ENCODE peak calls at places on chromosomes 5 and 9, in nine cellular contexts. J, Q, V, B, U, P, E, D and X are unnamed samples.

GRCh38 chr5:153654892-153655520 is 164.5 kb downstream of the GRIA1 start:
- DNase-seq in U (no peak), D (no peak), B (no peak), E (no peak), J (no peak), P (no peak), V (no peak), Q (no peak), X (no peak)

GRCh38 chr9:1400983-1401382 is 350.8 kb downstream of the DMRT2 start:
- DNase-seq in U (no peak), P (no peak), D (peak; percentile 12), B (no peak), V (no peak), Q (no peak), J (no peak), E (no peak), X (no peak)

GRCh38 chr9:135514342-135515082 is 6.7 kb upstream of the LCN1 start:
- DNase-seq in J (no peak), D (no peak), V (no peak), Q (no peak), B (no peak), P (no peak), U (no peak), E (peak; percentile 2), X (no peak)

GRCh38 chr5:107352576-107352975 is 318.2 kb downstream of the EFNA5 start:
- DNase-seq in V (no peak), D (no peak), J (no peak), B (no peak), Q (no peak), P (no peak), U (no peak), E (no peak), X (no peak)

GRCh38 chr5:100706796-100707195 is 171.6 kb downstream of the FAM174A start:
- DNase-seq in V (no peak), Q (no peak), P (peak; percentile 17), D (peak; percentile 4), B (no peak), J (no peak), E (no peak), U (no peak), X (no peak)

GRCh38 chr5:127031863-127032232 is 1.5 kb upstream of the MARCHF3 start:
- DNase-seq in B (no peak), Q (no peak), E (no peak), U (no peak), V (no peak), D (no peak), P (no peak), J (no peak), X (no peak)

GRCh38 chr5:9284272-9284671 is 261.6 kb downstream of the SEMA5A start:
- DNase-seq in V (no peak), U (no peak), J (no peak), B (no peak), D (no peak), Q (no peak), P (no peak), E (no peak), X (no peak)

GRCh38 chr5:151699071-151699901 is 12.6 kb upstream of the SPARC start:
- DNase-seq in B (peak; percentile 65), E (peak; percentile 27), V (no peak), P (no peak), Q (peak; percentile 84), J (peak; percentile 75), D (no peak), U (no peak), X (no peak)

GRCh38 chr5:111170279-111170678 is 53.9 kb upstream of the CAMK4 start:
- DNase-seq in Q (no peak), J (no peak), U (no peak), P (no peak), D (no peak), B (no peak), V (no peak), E (no peak), X (no peak)

GRCh38 chr5:142862585-142862984 is 92.4 kb downstream of the ARHGAP26 start:
- DNase-seq in V (no peak), D (no peak), E (no peak), P (no peak), U (no peak), Q (no peak), J (no peak), B (no peak), X (no peak)

GRCh38 chr9:135910197-135910596 is 2.9 kb upstream of the CAMSAP1 start:
- DNase-seq in Q (no peak), E (no peak), D (no peak), B (no peak), U (no peak), P (no peak), J (no peak), V (no peak), X (no peak)

GRCh38 chr5:582936-583635 is 29.1 kb upstream of the CEP72 start:
- DNase-seq in E (peak; percentile 21), J (no peak), Q (no peak), P (no peak), U (no peak), V (no peak), B (no peak), D (no peak), X (no peak)

GRCh38 chr5:131413605-131414559 is 150.0 kb downstream of the CDC42SE2 start:
- DNase-seq in E (no peak), U (no peak), J (no peak), D (peak; percentile 41), Q (no peak), V (no peak), P (no peak), B (no peak), X (no peak)

GRCh38 chr5:96816430-96816939 is 8.7 kb upstream of the ERAP1 start:
- DNase-seq in V (no peak), P (no peak), B (no peak), J (no peak), D (peak; percentile 90), E (no peak), Q (no peak), U (no peak), X (no peak)

GRCh38 chr5:59810041-59810440 is 83.5 kb downstream of the PDE4D start:
- DNase-seq in U (peak; percentile 78), D (peak; percentile 43), J (peak; percentile 68), B (peak; percentile 50), E (peak; percentile 76), Q (peak; percentile 81), P (no peak), V (peak; percentile 70), X (peak; percentile 63)

GRCh38 chr9:98364042-98364441 is 108.6 kb upstream of the TBC1D2 start:
- DNase-seq in E (no peak), B (no peak), D (no peak), P (no peak), U (no peak), J (no peak), V (no peak), Q (no peak), X (no peak)

GRCh38 chr9:76583256-76583655 is 124.3 kb downstream of the GCNT1 start:
- DNase-seq in U (no peak), V (no peak), P (no peak), D (no peak), Q (no peak), B (no peak), E (no peak), J (no peak), X (no peak)
- H3K27ac ChIP-seq in U (no peak overlapping the region), V (no peak overlapping the region), P (no peak overlapping the region), D (no peak overlapping the region), Q (no peak overlapping the region), B (no peak overlapping the region), E (no peak overlapping the region), J (no peak overlapping the region), X (no peak overlapping the region)

GRCh38 chr5:93236807-93237421 is 344.1 kb downstream of the NR2F1-AS1 start:
- DNase-seq in J (no peak), E (no peak), V (no peak), P (no peak), B (no peak), U (no peak), D (no peak), Q (no peak), X (no peak)

GRCh38 chr5:93240228-93240834 is 340.7 kb downstream of the NR2F1-AS1 start:
- DNase-seq in J (no peak), E (no peak), P (no peak), B (no peak), D (no peak), U (no peak), Q (no peak), V (no peak), X (no peak)

DNA sequence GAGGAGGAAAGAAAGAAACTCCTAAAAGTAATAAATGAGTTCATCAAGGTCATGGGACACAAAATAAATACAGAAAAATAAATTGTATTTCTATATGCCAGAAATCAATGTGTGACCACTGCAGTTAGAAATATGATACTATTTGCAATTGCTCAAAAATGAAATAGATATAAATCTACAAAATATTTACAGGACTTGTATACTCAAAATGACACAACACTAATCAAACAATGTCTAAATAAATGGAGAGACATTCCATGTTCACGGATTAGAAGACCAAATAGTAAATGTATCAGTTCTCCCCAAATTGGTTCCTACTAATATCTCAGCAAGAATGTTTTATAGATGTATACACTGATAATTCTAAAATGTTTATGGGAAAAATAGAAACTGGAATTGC is 345.3 kb downstream of the NR2F1-AS1 start:
- DNase-seq in D (no peak), E (no peak), J (no peak), B (no peak), P (no peak), Q (no peak), V (no peak), U (no peak), X (no peak)
- H3K27ac ChIP-seq in D (no peak overlapping the region), E (no peak overlapping the region), J (no peak overlapping the region), B (no peak overlapping the region), P (no peak overlapping the region), Q (no peak overlapping the region), V (no peak overlapping the region), U (no peak overlapping the region), X (no peak overlapping the region)

GRCh38 chr5:113118298-113118697 is 141.7 kb downstream of the DCP2 start:
- DNase-seq in Q (no peak), P (no peak), V (no peak), U (no peak), B (no peak), E (no peak), D (no peak), J (no peak), X (no peak)
- H3K27ac ChIP-seq in Q (no peak overlapping the region), P (no peak overlapping the region), V (no peak overlapping the region), U (no peak overlapping the region), B (no peak overlapping the region), E (no peak overlapping the region), D (no peak overlapping the region), J (no peak overlapping the region), X (peak overlapping the region; percentile 27)

GRCh38 chr5:159032656-159033350 is 66.9 kb downstream of the EBF1 start:
- DNase-seq in V (no peak), P (no peak), Q (no peak), D (no peak), E (no peak), U (no peak), B (no peak), J (no peak), X (no peak)

GRCh38 chr5:159031915-159032314 is 67.8 kb downstream of the EBF1 start:
- DNase-seq in J (no peak), B (no peak), D (no peak), U (no peak), E (no peak), P (no peak), Q (no peak), V (no peak), X (no peak)

GRCh38 chr5:159033351-159033657 is 66.4 kb downstream of the EBF1 start:
- DNase-seq in U (no peak), E (no peak), D (no peak), V (no peak), P (no peak), J (no peak), Q (no peak), B (no peak), X (no peak)

GRCh38 chr5:159031513-159031912 is 68.2 kb downstream of the EBF1 start:
- DNase-seq in Q (no peak), P (no peak), J (no peak), B (no peak), D (no peak), E (no peak), V (no peak), U (no peak), X (no peak)

GRCh38 chr5:159034083-159034824 is 65.5 kb downstream of the EBF1 start:
- DNase-seq in J (no peak), D (no peak), V (no peak), B (no peak), Q (no peak), E (no peak), P (no peak), U (no peak), X (no peak)
- H3K27ac ChIP-seq in J (peak overlapping the region; percentile 65), D (no peak overlapping the region), V (peak overlapping the region; percentile 13), B (peak overlapping the region; percentile 14), Q (peak overlapping the region; percentile 53), E (peak overlapping the region; percentile 47), P (no peak overlapping the region), U (no peak overlapping the region), X (no peak overlapping the region)